ENCODE peak calls at places on chromosomes 1 and 21, in seven cellular contexts. W is adrenal gland, R is cardiac muscle cell, F is neuronal stem cell, V is dorsolateral prefrontal cortex, I is Peyer's patch, P is heart left ventricle. D is an unnamed sample.
A peak's percentile ranks its signal among the peaks of the same experiment; 100 is the strongest.

GRCh38 chr1:202966006-202966904 is 802 bp downstream of the CYB5R1 start:
- DNase-seq in W (no peak), P (no peak), I (no peak), R (no peak), V (no peak), F (no peak), D (no peak)

GRCh38 chr1:201481004-201481380 is 12.0 kb upstream of the PHLDA3 start:
- DNase-seq in R (no peak), V (no peak), F (no peak), P (no peak), W (no peak), I (no peak), D (no peak)

GRCh38 chr1:97758589-97759057 is 162.2 kb downstream of the DPYD start:
- DNase-seq in V (no peak), F (no peak), R (peak; percentile 60), W (no peak), I (no peak), P (no peak), D (no peak)

GRCh38 chr1:12594966-12595838 is 22.8 kb downstream of the DHRS3 start:
- DNase-seq in F (peak; percentile 48), W (no peak), V (no peak), P (peak; percentile 87), R (peak; percentile 91), I (peak; percentile 72), D (peak; percentile 65)

GRCh38 chr21:45923146-45923545 is 58.4 kb upstream of the COL6A1 start:
- DNase-seq in I (peak; percentile 62), F (peak; percentile 21), W (peak; percentile 74), P (peak; percentile 79), R (peak; percentile 83), V (peak; percentile 73), D (peak; percentile 63)

GRCh38 chr1:1006305-1007159 is 6.6 kb upstream of the HES4 start:
- DNase-seq in F (no peak), I (peak; percentile 90), V (no peak), P (peak; percentile 37), W (no peak), R (no peak), D (no peak)

GRCh38 chr1:111904478-111905218 is 84.8 kb downstream of the KCND3 start:
- DNase-seq in I (no peak), V (peak; percentile 35), R (no peak), F (peak; percentile 53), P (peak; percentile 58), W (no peak), D (no peak)

GRCh38 chr1:229342902-229343587 is at the start of gene CCSAP:
- DNase-seq in V (peak; percentile 76), I (peak; percentile 74), W (peak; percentile 38), R (peak; percentile 46), P (peak; percentile 68), F (peak; percentile 37), D (no peak)

GRCh38 chr1:31135973-31136600 is 70.6 kb upstream of the PUM1 start:
- DNase-seq in V (no peak), R (no peak), I (no peak), F (no peak), P (no peak), W (no peak), D (no peak)

GRCh38 chr1:229952135-229952534 is 114.9 kb upstream of the GALNT2 start:
- DNase-seq in R (no peak), F (no peak), V (no peak), I (no peak), P (no peak), W (no peak), D (no peak)

DNA sequence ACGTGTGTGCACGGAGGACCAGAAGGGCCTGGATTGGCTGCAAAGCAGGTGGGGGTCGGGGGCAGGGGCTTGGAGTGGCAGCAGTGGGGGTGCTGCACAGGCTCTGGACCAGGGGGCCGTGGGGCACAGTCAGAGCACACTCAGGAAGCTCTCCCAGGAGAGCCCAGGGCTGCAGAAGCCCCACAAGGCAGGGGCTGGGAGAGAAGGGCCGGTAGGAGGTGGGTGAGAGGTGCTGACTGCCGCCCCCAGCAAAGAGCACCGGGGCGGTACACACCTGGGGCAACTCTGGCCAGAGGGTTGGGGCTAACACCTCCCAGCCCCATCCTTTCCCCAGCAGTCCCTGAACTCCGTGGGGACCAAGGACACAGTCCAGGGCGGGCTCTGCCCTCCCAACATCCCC is 13.9 kb downstream of the CHD5 start:
- DNase-seq in P (no peak), R (no peak), V (no peak), F (no peak), W (no peak), I (no peak), D (no peak)
- H3K27me3 ChIP-seq in P (no peaks in the 10 kb centered on the region), R (peaks cover 37% of the 10 kb centered on the region), V (no peaks in the 10 kb centered on the region), F (no peaks in the 10 kb centered on the region), W (peaks cover 4% of the 10 kb centered on the region), I (no peaks in the 10 kb centered on the region), D (peaks cover 7% of the 10 kb centered on the region)

GRCh38 chr1:17887646-17888395 is 132.7 kb downstream of the ACTL8 start:
- DNase-seq in R (no peak), P (no peak), I (no peak), F (no peak), V (no peak), W (no peak), D (no peak)
- H3K27me3 ChIP-seq in R (no peaks in the 10 kb centered on the region), P (no peaks in the 10 kb centered on the region), I (no peaks in the 10 kb centered on the region), F (no peaks in the 10 kb centered on the region), V (peaks cover 6% of the 10 kb centered on the region), W (peaks cover 6% of the 10 kb centered on the region), D (peaks cover 4% of the 10 kb centered on the region)

GRCh38 chr1:157103283-157103682 is 3.7 kb upstream of the ETV3L start:
- DNase-seq in F (no peak), P (no peak), V (no peak), R (peak; percentile 15), I (no peak), W (no peak), D (no peak)
- H3K27me3 ChIP-seq in F (no peaks in the 10 kb centered on the region), P (peaks cover 10% of the 10 kb centered on the region), V (peaks cover 13% of the 10 kb centered on the region), R (peaks cover 16% of the 10 kb centered on the region), I (no peaks in the 10 kb centered on the region), W (peaks cover 11% of the 10 kb centered on the region), D (no peaks in the 10 kb centered on the region)

GRCh38 chr1:18144921-18145699 is 37.5 kb downstream of the IGSF21 start:
- DNase-seq in W (peak; percentile 47), P (no peak), V (no peak), F (no peak), R (no peak), I (no peak), D (no peak)

GRCh38 chr1:18145851-18146618 is 38.4 kb downstream of the IGSF21 start:
- DNase-seq in I (no peak), P (peak; percentile 60), V (no peak), F (no peak), R (no peak), W (peak; percentile 92), D (no peak)

GRCh38 chr1:18147672-18148071 is 40.1 kb downstream of the IGSF21 start:
- DNase-seq in F (no peak), R (no peak), W (no peak), P (no peak), V (no peak), I (no peak), D (no peak)

GRCh38 chr1:18149113-18149641 is 41.6 kb downstream of the IGSF21 start:
- DNase-seq in F (no peak), W (peak; percentile 49), P (no peak), R (no peak), V (no peak), I (no peak), D (no peak)

DNA sequence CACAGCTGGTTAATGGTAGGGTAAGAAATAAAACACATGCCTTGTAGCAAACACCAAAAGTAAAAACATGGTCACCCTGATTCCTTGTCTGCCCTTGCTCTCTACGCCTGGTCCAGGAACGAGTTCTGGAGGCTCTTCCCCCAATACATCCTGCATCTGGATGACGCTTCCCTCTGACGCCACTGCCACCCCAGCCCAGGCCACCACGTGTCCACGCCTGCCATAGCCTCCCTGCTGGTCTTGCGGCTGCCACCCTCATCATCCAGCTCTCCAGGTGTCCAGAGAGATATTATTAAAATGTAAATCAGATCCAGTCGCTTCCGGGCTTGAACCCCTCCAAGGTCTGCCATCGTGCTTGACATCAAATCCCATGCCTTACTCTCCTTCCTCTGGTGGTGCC is 39.3 kb downstream of the IGSF21 start:
- DNase-seq in V (no peak), F (no peak), R (no peak), P (no peak), I (no peak), W (no peak), D (no peak)
- H3K27me3 ChIP-seq in V (no peaks in the 10 kb centered on the region), F (no peaks in the 10 kb centered on the region), R (no peaks in the 10 kb centered on the region), P (peaks cover 3% of the 10 kb centered on the region), I (no peaks in the 10 kb centered on the region), W (no peaks in the 10 kb centered on the region), D (no peaks in the 10 kb centered on the region)

GRCh38 chr1:35572296-35572695 is 818 bp upstream of the TFAP2E start:
- DNase-seq in I (no peak), W (no peak), R (no peak), V (no peak), P (no peak), F (no peak), D (no peak)
- H3K27me3 ChIP-seq in I (no peaks in the 10 kb centered on the region), W (peaks cover 30% of the 10 kb centered on the region), R (peaks cover 85% of the 10 kb centered on the region), V (no peaks in the 10 kb centered on the region), P (peaks cover 25% of the 10 kb centered on the region), F (peaks cover 42% of the 10 kb centered on the region), D (no peaks in the 10 kb centered on the region)

GRCh38 chr1:110605446-110605845 is 712 bp downstream of the KCNA2 start:
- DNase-seq in P (no peak), F (no peak), R (no peak), W (no peak), V (peak; percentile 14), I (no peak), D (no peak)
- H3K27me3 ChIP-seq in P (peaks cover 5% of the 10 kb centered on the region), F (peaks cover 15% of the 10 kb centered on the region), R (peaks cover 77% of the 10 kb centered on the region), W (peaks cover 53% of the 10 kb centered on the region), V (no peaks in the 10 kb centered on the region), I (no peaks in the 10 kb centered on the region), D (peaks cover 8% of the 10 kb centered on the region)

D was measured in lung.